ENCODE peak calls at places on chromosomes 7 and 10, in ten cellular contexts. R is mucosa of descending colon, X is cardiac muscle cell, K is RWPE1, F is GM12865, M is MCF 10A, I is neural progenitor cell, B is astrocyte of the spinal cord, A is suprapubic skin, C is endodermal cell. E is an unnamed sample.

GRCh38 chr7:126696236-126696635 is 556.5 kb downstream of the GRM8 start:
- DNase-seq in R (no peak), X (no peak), K (no peak), F (no peak), M (no peak), I (no peak), B (no peak), A (no peak), C (no peak), E (no peak)

GRCh38 chr10:31816318-31816717 is 112.3 kb downstream of the ARHGAP12 start:
- DNase-seq in R (no peak), X (peak; percentile 24), K (no peak), F (no peak), M (no peak), I (no peak), B (peak; percentile 51), A (no peak), C (no peak), E (peak; percentile 44)

GRCh38 chr10:15043674-15044073 is at the start of gene OLAH:
- DNase-seq in R (no peak), X (peak; percentile 21), K (no peak), F (no peak), M (peak; percentile 27), I (no peak), B (peak; percentile 40), A (no peak), C (no peak), E (no peak)

GRCh38 chr7:121081327-121081936 is 92.9 kb downstream of the CPED1 start:
- DNase-seq in R (peak; percentile 14), X (peak; percentile 83), K (peak; percentile 20), F (peak; percentile 53), M (peak; percentile 71), I (peak; percentile 43), B (peak; percentile 82), A (no peak), C (no peak), E (peak; percentile 91)

GRCh38 chr7:22193361-22194016 is 163.5 kb downstream of the RAPGEF5 start:
- DNase-seq in R (no peak), X (peak; percentile 62), K (no peak), F (no peak), M (no peak), I (peak; percentile 88), B (peak; percentile 47), A (no peak), C (peak; percentile 91), E (peak; percentile 0)

GRCh38 chr10:78472542-78472890 is 438.9 kb downstream of the RPS24 start:
- DNase-seq in R (no peak), X (no peak), K (no peak), F (no peak), M (no peak), I (peak; percentile 68), B (no peak), A (no peak), C (no peak), E (no peak)

GRCh38 chr7:101941481-101942383 is 124.3 kb downstream of the CUX1 start:
- DNase-seq in R (peak; percentile 77), X (peak; percentile 70), K (peak; percentile 89), F (peak; percentile 28), M (peak; percentile 96), I (no peak), B (peak; percentile 85), A (no peak), C (no peak), E (peak; percentile 98)

GRCh38 chr10:6530211-6530840 is 49.8 kb downstream of the PRKCQ start:
- DNase-seq in R (peak; percentile 53), X (no peak), K (no peak), F (no peak), M (no peak), I (no peak), B (no peak), A (no peak), C (no peak), E (no peak)

GRCh38 chr7:77354484-77354883 is 61.7 kb downstream of the GSAP start:
- DNase-seq in R (no peak), X (no peak), K (no peak), F (no peak), M (no peak), I (no peak), B (no peak), A (no peak), C (no peak), E (no peak)

GRCh38 chr7:77352688-77353406 is 63.3 kb downstream of the GSAP start:
- DNase-seq in R (no peak), X (no peak), K (no peak), F (peak; percentile 52), M (no peak), I (no peak), B (no peak), A (no peak), C (no peak), E (no peak)

GRCh38 chr7:77353407-77353721 is 62.8 kb downstream of the GSAP start:
- DNase-seq in R (no peak), X (no peak), K (no peak), F (no peak), M (no peak), I (no peak), B (no peak), A (no peak), C (no peak), E (no peak)

GRCh38 chr7:77354914-77355313 is 61.2 kb downstream of the GSAP start:
- DNase-seq in R (no peak), X (no peak), K (no peak), F (no peak), M (no peak), I (no peak), B (no peak), A (no peak), C (no peak), E (no peak)

DNA sequence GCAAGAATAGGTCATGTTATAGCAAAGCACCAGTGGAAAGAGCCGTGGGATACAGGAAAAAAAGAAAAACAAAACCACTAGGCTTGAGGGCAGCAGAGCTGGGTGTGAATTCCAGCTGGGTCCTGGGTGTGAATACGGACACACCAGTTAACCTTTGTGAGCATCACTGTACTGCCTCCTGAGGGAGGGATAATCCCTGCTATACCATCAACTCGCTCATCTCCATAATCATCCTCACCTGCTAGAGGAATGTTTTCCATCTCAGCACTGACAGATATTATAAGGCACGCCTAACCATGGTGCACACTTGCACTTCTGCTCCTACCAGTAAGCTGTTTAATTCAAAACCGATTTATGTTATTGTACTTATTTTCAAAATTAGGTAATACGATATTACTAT is 62.2 kb downstream of the GSAP start:
- DNase-seq in R (no peak), X (no peak), K (no peak), F (no peak), M (no peak), I (no peak), B (no peak), A (no peak), C (peak; percentile 52), E (no peak)
- TF ChIP-seq CTCF in R (no peak), X (no peak), K (no peak), F (no peak), M (no peak), I (no peak), B (no peak), A (no peak), C (no peak), E (no peak)

DNA sequence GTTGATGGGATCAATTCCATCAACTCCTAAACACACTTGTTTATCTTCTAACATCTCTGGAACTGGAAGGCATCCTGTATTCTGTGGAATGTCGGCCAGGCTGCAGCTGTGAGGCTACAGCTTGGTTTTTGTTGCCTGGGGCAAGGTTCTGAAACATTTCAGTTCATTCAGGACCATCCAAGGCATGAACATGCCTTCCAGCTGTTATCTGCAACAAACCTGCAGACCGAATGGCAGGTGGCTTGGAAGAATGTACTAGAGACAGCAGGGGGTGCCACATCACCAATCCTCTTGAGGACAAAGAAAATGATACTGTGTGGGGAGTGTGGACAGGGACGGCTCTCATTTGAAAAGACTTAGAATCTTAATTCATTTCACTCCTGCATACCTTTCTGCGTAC is 12.4 kb downstream of the PAPOLB start:
- DNase-seq in R (peak; percentile 20), X (peak; percentile 17), K (peak; percentile 29), F (peak; percentile 42), M (peak; percentile 62), I (peak; percentile 67), B (peak; percentile 19), A (peak; percentile 16), C (no peak), E (peak; percentile 70)
- TF ChIP-seq CTCF in R (no peak), X (peak; percentile 18), K (no peak), F (peak; percentile 37), M (peak; percentile 47), I (peak; percentile 17), B (no peak), A (no peak), C (peak; percentile 26), E (peak; percentile 49)

GRCh38 chr7:40866601-40867000 is 731.8 kb downstream of the SUGCT start:
- DNase-seq in R (no peak), X (peak; percentile 50), K (no peak), F (no peak), M (no peak), I (peak; percentile 29), B (peak; percentile 45), A (no peak), C (peak; percentile 71), E (peak; percentile 33)
- TF ChIP-seq CTCF in R (no peak), X (peak; percentile 30), K (no peak), F (no peak), M (no peak), I (peak; percentile 20), B (peak; percentile 34), A (no peak), C (peak; percentile 32), E (peak; percentile 30)

GRCh38 chr10:49520122-49520775 is 18.7 kb downstream of the ERCC6 start:
- DNase-seq in R (no peak), X (no peak), K (no peak), F (no peak), M (no peak), I (no peak), B (no peak), A (no peak), C (no peak), E (no peak)

GRCh38 chr10:49521062-49521461 is 17.9 kb downstream of the ERCC6 start:
- DNase-seq in R (no peak), X (no peak), K (no peak), F (no peak), M (no peak), I (no peak), B (no peak), A (no peak), C (no peak), E (no peak)

GRCh38 chr10:49519717-49520116 is 19.2 kb downstream of the ERCC6 start:
- DNase-seq in R (no peak), X (no peak), K (no peak), F (no peak), M (no peak), I (no peak), B (no peak), A (no peak), C (no peak), E (no peak)

GRCh38 chr10:49518566-49518965 is 20.4 kb downstream of the ERCC6 start:
- DNase-seq in R (no peak), X (no peak), K (no peak), F (no peak), M (no peak), I (no peak), B (no peak), A (no peak), C (no peak), E (no peak)

DNA sequence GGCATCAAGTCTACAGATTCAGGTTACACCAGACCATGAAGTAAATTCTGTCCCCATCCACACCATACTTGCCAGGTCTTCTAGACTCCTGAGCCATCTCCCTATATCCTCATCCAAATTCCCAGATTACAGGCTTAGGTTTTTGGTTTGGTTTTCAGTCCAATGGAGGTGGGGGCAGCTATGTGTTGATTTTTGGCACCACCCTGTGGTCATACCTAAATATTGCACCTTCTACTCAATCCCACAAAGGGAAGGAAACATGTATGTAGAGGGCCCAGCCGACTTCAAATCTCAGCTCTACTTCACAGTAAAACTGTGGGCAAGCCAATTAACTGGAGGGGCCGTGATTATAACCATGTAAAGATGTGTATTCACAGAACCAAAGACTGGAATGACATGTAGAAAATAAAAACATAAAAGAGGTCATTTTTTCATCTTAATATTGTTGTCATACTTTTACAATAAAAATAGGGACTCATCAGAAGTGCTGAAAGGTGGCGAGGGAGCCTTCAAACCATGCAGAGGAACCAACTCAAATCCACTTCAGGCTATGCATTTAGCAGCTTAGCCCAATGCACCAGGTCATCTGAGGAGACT is 19.8 kb downstream of the ERCC6 start:
- DNase-seq in R (peak; percentile 37), X (peak; percentile 72), K (peak; percentile 69), F (peak; percentile 54), M (peak; percentile 60), I (peak; percentile 69), B (peak; percentile 52), A (no peak), C (peak; percentile 78), E (peak; percentile 55)
- TF ChIP-seq CTCF in R (peak; percentile 28), X (peak; percentile 72), K (peak; percentile 63), F (peak; percentile 61), M (peak; percentile 66), I (peak; percentile 77), B (peak; percentile 68), A (peak; percentile 45), C (peak; percentile 81), E (peak; percentile 72)

E was measured in fibroblast of villous mesenchyme.